ENCODE peak calls at places on chromosomes 3 and 15, in five cellular contexts. Y is MM.1S, F is SK-N-SH, W is fibroblast of lung, H is endothelial cell. E is an unnamed sample.

GRCh38 chr3:155352900-155353490 is 59.5 kb upstream of the STRIT1 start:
- DNase-seq in Y (peak), F (peak), W (peak), H (no peak), E (no peak)

GRCh38 chr3:40299721-40300335 is 9.7 kb upstream of the EIF1B start:
- DNase-seq in Y (no peak), F (no peak), W (peak), H (no peak), E (no peak)

GRCh38 chr3:105767776-105768175 is 101.0 kb downstream of the CBLB start:
- DNase-seq in Y (no peak), F (no peak), W (no peak), H (no peak), E (no peak)

GRCh38 chr3:135915206-135915605 is 50.3 kb upstream of the PPP2R3A start:
- DNase-seq in Y (no peak), F (no peak), W (no peak), H (no peak), E (no peak)

GRCh38 chr15:63027646-63028045 is 14.9 kb upstream of the TPM1 start:
- DNase-seq in Y (no peak), F (no peak), W (no peak), H (no peak), E (no peak)

GRCh38 chr3:131553495-131554247 is 50.9 kb upstream of the MRPL3 start:
- DNase-seq in Y (peak), F (no peak), W (no peak), H (no peak), E (no peak)

GRCh38 chr15:23095796-23096195 is 40.8 kb downstream of the GOLGA6L1 start:
- DNase-seq in Y (no peak), F (no peak), W (no peak), H (no peak), E (no peak)

GRCh38 chr3:195151866-195152526 is 119.0 kb downstream of the XXYLT1 start:
- DNase-seq in Y (no peak), F (no peak), W (peak), H (no peak), E (no peak)

GRCh38 chr3:123105201-123106189 is 38.7 kb downstream of the PDIA5 start:
- DNase-seq in Y (no peak), F (no peak), W (no peak), H (no peak), E (no peak)

GRCh38 chr3:42685891-42686820 is 819 bp downstream of the KLHL40 start:
- DNase-seq in Y (no peak), F (peak), W (peak), H (no peak), E (no peak)

GRCh38 chr3:31875437-31875836 is 105.6 kb downstream of the OSBPL10 start:
- DNase-seq in Y (no peak), F (no peak), W (no peak), H (no peak), E (no peak)

GRCh38 chr3:10949197-10949596 is 43.4 kb upstream of the SLC6A1 start:
- DNase-seq in Y (no peak), F (no peak), W (no peak), H (no peak), E (no peak)

GRCh38 chr3:141546586-141546985 is 59.8 kb downstream of the RASA2 start:
- DNase-seq in Y (no peak), F (no peak), W (no peak), H (no peak), E (no peak)

GRCh38 chr3:125148836-125149235 is 63.7 kb downstream of the SLC12A8 start:
- DNase-seq in Y (no peak), F (no peak), W (peak), H (no peak), E (no peak)

GRCh38 chr15:66484539-66485112 is 12.9 kb downstream of the SNAPC5 start:
- DNase-seq in Y (no peak), F (no peak), W (no peak), H (no peak), E (no peak)

GRCh38 chr3:65039754-65040210 is 352.0 kb upstream of the ADAMTS9 start:
- DNase-seq in Y (no peak), F (no peak), W (peak), H (no peak), E (no peak)

GRCh38 chr15:33215941-33216872 is 21.7 kb upstream of the FMN1 start:
- DNase-seq in Y (peak), F (no peak), W (no peak), H (no peak), E (no peak)

GRCh38 chr15:83123529-83123928 is 16.1 kb downstream of the TM6SF1 start:
- DNase-seq in Y (no peak), F (no peak), W (no peak), H (no peak), E (no peak)

GRCh38 chr3:14858105-14858504 is 39.3 kb downstream of the FGD5 start:
- DNase-seq in Y (no peak), F (no peak), W (no peak), H (no peak), E (no peak)

GRCh38 chr3:4394048-4394447 is 73.0 kb downstream of the SUMF1 start:
- DNase-seq in Y (no peak), F (no peak), W (peak), H (no peak), E (no peak)

GRCh38 chr3:109018828-109019227 is 65.1 kb upstream of the GUCA1C start:
- DNase-seq in Y (no peak), F (no peak), W (no peak), H (no peak), E (no peak)
- TF ChIP-seq CTCF in Y (no peak), F (no peak), W (peak), H (no peak), E (no peak)

DNA sequence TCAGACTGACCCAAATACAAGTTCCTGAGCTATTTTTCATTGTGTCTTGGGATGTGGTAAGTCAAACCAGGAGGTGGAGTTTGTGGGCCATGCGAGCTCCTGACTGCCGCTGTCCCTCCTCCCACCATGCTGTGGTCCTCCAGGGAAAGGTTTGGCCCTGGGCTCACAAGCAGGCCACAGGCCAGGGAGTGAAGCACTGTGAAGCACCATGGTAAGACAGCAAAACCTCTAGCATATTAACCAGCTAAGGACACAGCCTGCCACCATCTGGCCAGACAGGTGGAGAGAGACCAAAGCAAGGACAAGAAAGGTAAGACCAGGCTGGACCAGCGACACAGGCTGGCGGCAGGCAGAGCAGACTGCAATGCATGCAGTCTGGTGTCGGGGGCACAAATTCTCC is 15.3 kb downstream of the RAB43 start:
- DNase-seq in Y (peak), F (no peak), W (no peak), H (no peak), E (no peak)
- TF ChIP-seq CTCF in Y (peak), F (no peak), W (no peak), H (no peak), E (no peak)

GRCh38 chr3:153513236-153513635 is 351.2 kb downstream of the RAP2B start:
- DNase-seq in Y (peak), F (no peak), W (no peak), H (peak), E (no peak)
- TF ChIP-seq CTCF in Y (no peak), F (peak), W (peak), H (peak), E (peak)

DNA sequence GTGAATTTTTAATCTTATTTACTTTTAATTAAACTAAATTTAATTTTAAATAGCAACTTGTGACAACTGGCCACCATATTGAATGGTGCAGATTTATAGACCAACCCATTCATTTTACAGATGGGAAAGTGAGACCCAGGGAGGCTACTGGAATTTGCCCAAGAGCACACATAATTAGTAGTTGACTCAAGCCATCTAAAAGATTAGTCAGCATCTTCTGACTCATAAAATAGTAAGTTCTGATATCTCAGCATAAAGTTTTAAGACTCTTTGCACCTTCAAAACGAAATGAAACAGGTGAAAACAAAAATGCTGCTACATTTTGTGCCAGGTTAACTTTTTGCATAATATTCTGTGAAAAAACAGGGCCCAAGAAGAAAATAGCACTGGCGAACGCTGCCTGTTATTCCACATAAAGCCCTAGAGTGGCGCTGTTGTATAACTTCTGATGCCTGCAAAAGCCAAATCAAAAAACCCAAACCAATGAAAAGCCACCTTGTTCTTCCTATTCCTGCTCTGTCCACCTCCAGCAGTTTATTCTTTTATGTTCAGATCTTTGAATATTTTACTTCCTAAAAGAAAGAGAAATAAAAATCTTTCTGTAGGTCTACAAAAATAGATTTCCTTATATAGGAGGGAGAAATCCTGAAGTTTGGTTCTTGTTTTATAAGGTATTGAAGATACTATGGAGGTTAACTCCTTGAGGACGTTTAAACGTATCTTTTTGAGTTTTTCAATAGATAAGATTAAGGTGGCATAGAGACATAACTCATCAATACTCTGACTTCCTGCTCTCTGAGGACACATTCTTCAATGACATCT is 62.8 kb downstream of the OTOL1 start:
- DNase-seq in Y (peak), F (no peak), W (peak), H (peak), E (peak)
- TF ChIP-seq CTCF in Y (peak), F (peak), W (peak), H (peak), E (peak)

DNA sequence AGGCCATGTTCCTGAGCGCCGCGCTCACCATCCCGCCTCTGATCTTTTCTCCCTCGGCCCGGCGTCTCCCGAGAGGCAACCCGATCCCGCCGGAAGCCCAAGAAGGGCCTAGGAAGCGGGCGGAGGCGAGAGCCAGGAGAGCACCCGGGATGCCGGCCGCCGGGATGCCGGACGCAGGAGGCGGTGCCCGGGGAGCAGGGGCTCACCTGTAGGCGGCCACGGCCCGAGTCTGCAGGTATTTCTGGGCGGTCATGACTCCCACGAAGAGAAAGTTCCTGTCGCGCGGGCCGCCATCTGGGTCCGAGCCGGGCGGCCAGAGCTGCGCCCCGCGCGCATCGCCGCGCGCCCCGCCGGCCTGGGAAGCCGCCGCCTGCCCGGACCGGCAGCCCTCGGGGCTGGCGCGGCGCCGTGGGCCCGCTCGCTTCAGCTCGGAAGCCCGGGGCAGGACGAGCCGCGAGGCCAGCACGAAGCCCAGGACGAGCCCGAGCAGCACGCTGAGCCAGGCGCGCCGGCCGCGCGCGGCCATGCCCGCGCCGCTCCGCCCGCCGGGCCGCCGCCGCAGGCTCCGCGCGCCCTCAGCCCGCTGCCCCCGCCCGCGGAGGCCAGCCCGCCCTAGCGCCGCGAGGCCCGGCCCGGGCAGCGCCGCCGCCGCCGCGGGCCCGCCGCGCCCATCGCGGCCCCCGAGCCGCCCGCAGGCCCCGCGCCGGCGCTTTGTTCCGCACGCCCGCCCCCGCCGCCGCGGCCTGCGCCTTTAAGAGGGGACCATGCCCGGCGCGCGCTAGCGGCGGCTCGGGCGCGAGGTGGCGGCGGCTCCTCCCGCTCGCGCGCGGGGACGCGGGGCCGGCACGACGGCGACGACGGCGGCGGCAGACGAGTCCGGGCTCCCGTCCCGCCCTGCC is 668 bp downstream of the CHSY1 start:
- DNase-seq in Y (no peak), F (peak), W (peak), H (peak), E (peak)
- TF ChIP-seq CTCF in Y (no peak), F (no peak), W (no peak), H (no peak), E (peak)

DNA sequence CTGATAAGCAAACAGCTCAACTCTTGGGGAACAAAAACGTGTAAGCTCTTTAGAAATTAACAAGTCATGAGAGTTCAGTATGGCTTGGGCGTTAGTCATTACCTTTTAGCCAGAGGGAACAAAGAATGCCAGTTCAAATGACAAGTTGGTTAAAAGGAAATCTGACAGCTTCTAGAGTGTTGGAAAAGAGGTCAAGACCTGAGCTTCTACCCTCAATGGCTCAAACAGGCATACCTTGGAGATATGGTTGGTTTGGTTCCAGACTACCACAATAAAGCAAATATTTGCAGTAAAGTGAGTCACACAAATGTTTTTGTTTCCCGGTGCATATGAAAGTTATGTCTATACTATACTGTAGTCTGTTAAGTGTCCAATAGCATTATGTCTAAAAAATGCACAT is 136.1 kb downstream of the CACNA1D start:
- DNase-seq in Y (no peak), F (no peak), W (no peak), H (no peak), E (no peak)
- TF ChIP-seq CTCF in Y (no peak), F (no peak), W (no peak), H (no peak), E (no peak)

GRCh38 chr3:9078561-9079240 is 115.4 kb upstream of the RAD18 start:
- DNase-seq in Y (no peak), F (no peak), W (no peak), H (peak), E (no peak)
- TF ChIP-seq CTCF in Y (peak), F (peak), W (no peak), H (peak), E (peak)

E was measured in neural crest cell.